ENCODE peak calls at places on chromosomes 4 and X, in nine cellular contexts. Q, V, W, E, G, K, S, H and O are unnamed samples.

GRCh38 chr4:130632731-130633604 is 1537.0 kb downstream of the C4orf33 start:
- DNase-seq in Q (no peak), S (no peak), E (no peak), G (no peak), W (no peak), K (no peak), V (no peak), H (no peak), O (peak; percentile 94)

GRCh38 chr4:120873554-120873953 is 49.0 kb downstream of the PRDM5 start:
- DNase-seq in W (no peak), H (no peak), K (no peak), E (no peak), G (no peak), S (no peak), Q (no peak), V (no peak), O (no peak)

GRCh38 chr4:108215055-108215454 is 46.3 kb upstream of the LEF1 start:
- DNase-seq in H (no peak), E (no peak), W (no peak), V (no peak), K (no peak), G (no peak), Q (no peak), S (peak; percentile 35), O (no peak)

GRCh38 chrX:124421898-124422622 is 75.7 kb downstream of the SH2D1A start:
- DNase-seq in V (no peak), K (no peak), H (no peak), E (no peak), W (no peak), Q (no peak), S (no peak), G (no peak), O (no peak)

GRCh38 chr4:59179372-59179771 is 2020.8 kb upstream of the ADGRL3 start:
- DNase-seq in G (no peak), W (no peak), H (no peak), S (no peak), Q (no peak), K (no peak), V (no peak), E (no peak), O (no peak)

GRCh38 chr4:31089815-31090214 is 369.6 kb downstream of the PCDH7 start:
- DNase-seq in H (no peak), Q (peak; percentile 49), V (no peak), G (no peak), W (no peak), K (peak; percentile 12), E (no peak), S (peak; percentile 56), O (peak; percentile 40)

GRCh38 chrX:68355629-68355920 is 77.7 kb downstream of the OPHN1 start:
- DNase-seq in V (no peak), W (no peak), K (no peak), S (peak; percentile 7), E (no peak), H (no peak), G (no peak), Q (no peak), O (no peak)

GRCh38 chrX:104309169-104309568 is 54.4 kb upstream of the ESX1 start:
- DNase-seq in S (no peak), Q (no peak), G (peak; percentile 17), W (no peak), V (no peak), K (no peak), E (no peak), H (no peak), O (no peak)

GRCh38 chr4:74793757-74794340 is 474 bp downstream of the BTC start:
- DNase-seq in K (peak; percentile 38), V (peak; percentile 75), W (no peak), G (peak; percentile 63), H (no peak), S (peak; percentile 69), E (peak; percentile 15), Q (peak; percentile 81), O (no peak)

GRCh38 chrX:153551135-153551534 is 33.7 kb downstream of the ATP2B3 start:
- DNase-seq in V (no peak), E (no peak), S (no peak), K (no peak), W (no peak), G (no peak), Q (no peak), H (peak; percentile 9), O (peak; percentile 16)

GRCh38 chr4:123667496-123667895 is 270.9 kb downstream of the SPRY1 start:
- DNase-seq in S (no peak), W (no peak), V (no peak), H (no peak), Q (no peak), K (no peak), E (no peak), G (no peak), O (peak; percentile 42)

GRCh38 chr4:9804918-9805317 is 23.5 kb downstream of the DRD5 start:
- DNase-seq in G (no peak), V (no peak), K (no peak), H (no peak), Q (no peak), S (no peak), W (no peak), E (no peak), O (no peak)

DNA sequence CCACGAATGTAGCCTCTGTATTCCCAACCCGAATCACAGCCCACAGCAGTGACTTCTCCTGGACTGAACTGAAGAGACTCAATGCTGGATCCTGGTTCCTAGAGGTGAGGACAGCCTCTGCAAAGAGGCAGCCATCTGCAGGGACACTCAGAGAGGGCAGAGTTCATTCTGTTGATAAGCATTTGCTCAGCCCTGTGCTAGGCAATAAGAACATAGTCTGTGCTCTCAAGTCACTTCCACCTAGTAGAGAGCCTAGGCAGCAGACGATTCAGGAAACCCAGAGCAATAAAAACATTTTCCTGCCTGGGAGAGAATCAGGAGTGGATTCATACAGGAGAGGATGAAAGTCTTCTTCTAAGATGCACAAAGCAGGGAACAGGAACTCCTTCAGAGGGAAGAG is 4.2 kb downstream of the GDPD2 start:
- DNase-seq in Q (no peak), E (no peak), V (no peak), K (no peak), S (no peak), G (no peak), W (no peak), H (no peak), O (no peak)
- H3K27me3 ChIP-seq in Q (no peaks in the 10 kb centered on the region), E (no peaks in the 10 kb centered on the region), V (peaks cover 12% of the 10 kb centered on the region), K (no peaks in the 10 kb centered on the region), S (no peaks in the 10 kb centered on the region), G (no peaks in the 10 kb centered on the region), W (no peaks in the 10 kb centered on the region), H (no peaks in the 10 kb centered on the region), O (no peaks in the 10 kb centered on the region)

GRCh38 chrX:97845451-97845850 is 961.7 kb downstream of the RPA4 start:
- DNase-seq in Q (no peak), H (no peak), W (no peak), G (no peak), K (no peak), S (no peak), V (no peak), E (no peak), O (no peak)

GRCh38 chrX:97844161-97844560 is 960.5 kb downstream of the RPA4 start:
- DNase-seq in E (no peak), S (no peak), G (no peak), V (no peak), H (no peak), Q (no peak), K (no peak), W (no peak), O (no peak)

GRCh38 chrX:97846228-97846627 is 962.5 kb downstream of the RPA4 start:
- DNase-seq in S (no peak), H (no peak), W (no peak), G (no peak), E (no peak), Q (no peak), K (no peak), V (no peak), O (no peak)

GRCh38 chrX:97843200-97843811 is 959.6 kb downstream of the RPA4 start:
- DNase-seq in Q (no peak), H (no peak), K (no peak), S (no peak), V (no peak), E (no peak), W (no peak), G (no peak), O (no peak)

DNA sequence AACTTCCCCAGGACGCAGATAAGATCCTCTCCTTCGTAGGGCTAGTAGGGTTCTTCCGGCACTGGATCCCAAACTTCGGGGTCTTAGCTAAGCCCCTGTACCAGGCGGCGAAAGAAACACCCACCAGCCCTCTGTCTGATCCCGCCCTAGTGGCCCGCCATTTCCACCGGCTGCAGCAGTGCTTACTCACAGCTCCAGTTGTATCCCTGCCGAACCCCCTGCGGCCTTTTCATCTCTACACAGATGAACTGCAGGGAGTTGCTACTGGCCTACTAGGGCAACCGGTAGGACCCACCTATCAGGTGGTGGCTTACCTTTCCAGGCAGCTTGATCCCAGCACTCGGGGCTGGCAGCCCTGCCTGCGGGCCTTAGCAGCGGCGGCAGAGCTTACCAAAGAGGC is 961.2 kb downstream of the RPA4 start:
- DNase-seq in E (no peak), K (no peak), G (no peak), S (no peak), Q (no peak), H (no peak), V (no peak), W (no peak), O (no peak)
- H3K4me3 ChIP-seq in E (no peak overlapping the region), K (no peak overlapping the region), G (no peak overlapping the region), S (no peak overlapping the region), Q (no peak overlapping the region), H (no peak overlapping the region), V (no peak overlapping the region), W (no peak overlapping the region), O (no peak overlapping the region)

DNA sequence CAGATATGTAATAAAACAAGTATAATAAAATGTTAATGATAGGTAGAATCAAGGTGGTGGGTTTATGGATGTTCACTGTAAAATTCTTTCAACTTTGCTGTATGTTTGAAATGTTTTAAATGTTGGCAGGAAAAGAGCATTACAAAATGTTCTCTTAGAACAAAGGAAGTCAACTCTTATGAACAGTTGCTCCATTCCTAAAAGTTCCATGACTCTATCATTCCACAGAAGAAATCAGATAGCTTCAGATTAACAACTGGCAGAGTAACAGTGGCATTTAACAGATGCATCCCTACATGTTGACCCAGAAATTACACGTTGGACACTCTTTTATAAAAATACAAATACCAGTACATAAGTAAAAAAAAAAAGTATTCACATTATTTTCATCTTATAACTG is 2023.7 kb downstream of the ARAP2 start:
- DNase-seq in E (no peak), S (no peak), V (no peak), K (no peak), G (no peak), W (no peak), H (no peak), Q (no peak), O (no peak)
- H3K27me3 ChIP-seq in E (no peaks in the 10 kb centered on the region), S (no peaks in the 10 kb centered on the region), V (no peaks in the 10 kb centered on the region), K (no peaks in the 10 kb centered on the region), G (no peaks in the 10 kb centered on the region), W (no peaks in the 10 kb centered on the region), H (no peaks in the 10 kb centered on the region), Q (no peaks in the 10 kb centered on the region), O (no peaks in the 10 kb centered on the region)

DNA sequence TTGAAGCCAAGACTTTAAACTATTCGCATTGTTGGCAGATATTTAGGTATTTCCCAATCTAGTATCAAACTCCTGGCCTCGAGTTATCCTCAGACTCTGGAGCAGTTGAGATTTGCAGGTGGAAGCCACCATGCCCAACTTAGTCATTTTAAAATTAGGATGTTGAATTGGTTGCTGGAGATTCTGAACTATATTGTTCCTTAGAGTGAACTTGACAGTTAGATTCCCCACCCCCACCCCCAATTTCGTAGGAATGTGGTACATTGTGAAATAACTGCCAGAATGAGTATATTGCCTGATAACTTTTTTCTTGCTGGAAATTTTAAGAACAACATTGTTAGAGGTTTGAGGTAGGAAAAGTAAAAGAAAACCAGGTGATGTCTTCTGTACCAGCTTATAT is 2.3 kb downstream of the NOCT start:
- DNase-seq in H (no peak), V (no peak), E (no peak), S (no peak), Q (no peak), W (no peak), G (no peak), K (no peak), O (no peak)
- H3K4me3 ChIP-seq in H (no peak overlapping the region), V (no peak overlapping the region), E (no peak overlapping the region), S (no peak overlapping the region), Q (no peak overlapping the region), W (no peak overlapping the region), G (no peak overlapping the region), K (no peak overlapping the region), O (peak overlapping the region; percentile 29)